ENCODE peak calls at places on chromosomes 7 and 10, in five cellular contexts. N is BE2C, B is HFF-Myc, G is Peyer's patch, H is tibial artery. I is an unnamed sample.

GRCh38 chr7:72307566-72307965 is 104.6 kb downstream of the CALN1 start:
- DNase-seq in N (no peak), B (no peak), G (no peak), H (no peak), I (no peak)

GRCh38 chr10:15540729-15541128 is 169.6 kb upstream of the FAM171A1 start:
- DNase-seq in N (no peak), B (no peak), G (no peak), H (no peak), I (no peak)

GRCh38 chr7:95209276-95209675 is 115.1 kb downstream of the PON1 start:
- DNase-seq in N (no peak), B (no peak), G (no peak), H (no peak), I (no peak)

GRCh38 chr10:110400173-110400947 is 95.6 kb upstream of the SMNDC1 start:
- DNase-seq in N (no peak), B (no peak), G (peak; percentile 29), H (no peak), I (no peak)

GRCh38 chr10:4812041-4812440 is 14.0 kb upstream of the AKR1E2 start:
- DNase-seq in N (no peak), B (no peak), G (no peak), H (no peak), I (no peak)

GRCh38 chr7:5665106-5666025 is 116.1 kb downstream of the RNF216 start:
- DNase-seq in N (peak; percentile 77), B (peak; percentile 75), G (no peak), H (peak; percentile 78), I (no peak)

GRCh38 chr10:79976999-79977398 is 28.1 kb upstream of the SFTPD start:
- DNase-seq in N (no peak), B (no peak), G (no peak), H (no peak), I (no peak)

GRCh38 chr10:6119962-6120361 is 31.1 kb downstream of the RBM17 start:
- DNase-seq in N (no peak), B (no peak), G (peak; percentile 70), H (no peak), I (no peak)

GRCh38 chr10:14748471-14748870 is 26.2 kb downstream of the FAM107B start:
- DNase-seq in N (no peak), B (no peak), G (no peak), H (peak; percentile 30), I (no peak)

GRCh38 chr10:84763965-84764364 is 435.6 kb downstream of the CCSER2 start:
- DNase-seq in N (no peak), B (no peak), G (no peak), H (no peak), I (no peak)

GRCh38 chr7:92632791-92633190 is 42.6 kb upstream of the FAM133B start:
- DNase-seq in N (no peak), B (no peak), G (no peak), H (no peak), I (no peak)

GRCh38 chr7:132757778-132758177 is 181.5 kb upstream of the PLXNA4 start:
- DNase-seq in N (no peak), B (no peak), G (no peak), H (no peak), I (no peak)

GRCh38 chr10:98349508-98349922 is 65.5 kb downstream of the PYROXD2 start:
- DNase-seq in N (no peak), B (peak; percentile 99), G (no peak), H (peak; percentile 43), I (no peak)

GRCh38 chr10:93357680-93358079 is 124.5 kb downstream of the MYOF start:
- DNase-seq in N (peak; percentile 22), B (no peak), G (no peak), H (no peak), I (no peak)

GRCh38 chr7:7181519-7182155 is 707 bp upstream of the C1GALT1 start:
- DNase-seq in N (no peak), B (no peak), G (peak; percentile 54), H (peak; percentile 38), I (peak; percentile 30)

GRCh38 chr7:33278095-33278494 is 148.7 kb downstream of the BBS9 start:
- DNase-seq in N (no peak), B (no peak), G (no peak), H (no peak), I (no peak)
- TF ChIP-seq CTCF in N (no peak), B (peak; percentile 4), G (no peak), H (no peak), I (no peak)

DNA sequence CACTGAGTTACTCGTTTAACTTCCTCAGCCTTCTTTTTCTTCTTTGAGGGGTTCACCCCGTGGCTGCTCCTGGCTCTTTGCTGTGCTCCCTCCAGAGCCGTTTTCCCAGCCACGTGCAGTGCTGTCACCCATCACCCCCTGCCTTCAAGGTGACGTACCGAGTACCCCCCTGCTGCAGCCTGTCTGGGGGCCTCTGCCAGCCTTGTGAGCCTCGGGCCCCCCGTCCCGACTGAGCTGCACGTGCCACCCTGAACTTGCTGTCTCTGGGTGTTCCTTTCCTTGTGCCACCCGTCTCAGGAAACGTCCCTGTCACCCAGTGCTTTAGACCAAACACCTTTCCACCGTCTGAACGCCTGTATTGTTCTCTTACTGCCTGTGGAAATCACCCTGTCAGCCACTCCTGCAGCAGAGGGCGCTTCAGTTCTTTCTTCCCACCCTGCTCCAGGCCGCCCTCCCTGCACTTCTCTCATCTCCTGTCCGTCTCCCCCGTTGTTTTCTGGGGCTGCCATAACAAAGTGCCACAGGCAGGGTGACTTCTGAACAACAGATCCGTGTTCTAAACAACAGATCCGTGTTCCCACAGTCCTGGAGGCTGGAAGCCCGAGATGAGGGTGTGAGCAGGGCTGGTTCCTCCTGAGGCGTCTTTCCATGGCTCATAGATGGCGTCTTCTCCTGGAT is 44.6 kb downstream of the WDR37 start:
- DNase-seq in N (no peak), B (no peak), G (no peak), H (no peak), I (no peak)
- TF ChIP-seq CTCF in N (peak; percentile 8), B (no peak), G (no peak), H (no peak), I (no peak)

GRCh38 chr7:143504937-143505297 is 27.2 kb downstream of the TAS2R41 start:
- DNase-seq in N (no peak), B (no peak), G (no peak), H (no peak), I (no peak)
- TF ChIP-seq CTCF in N (no peak), B (no peak), G (no peak), H (no peak), I (no peak)

DNA sequence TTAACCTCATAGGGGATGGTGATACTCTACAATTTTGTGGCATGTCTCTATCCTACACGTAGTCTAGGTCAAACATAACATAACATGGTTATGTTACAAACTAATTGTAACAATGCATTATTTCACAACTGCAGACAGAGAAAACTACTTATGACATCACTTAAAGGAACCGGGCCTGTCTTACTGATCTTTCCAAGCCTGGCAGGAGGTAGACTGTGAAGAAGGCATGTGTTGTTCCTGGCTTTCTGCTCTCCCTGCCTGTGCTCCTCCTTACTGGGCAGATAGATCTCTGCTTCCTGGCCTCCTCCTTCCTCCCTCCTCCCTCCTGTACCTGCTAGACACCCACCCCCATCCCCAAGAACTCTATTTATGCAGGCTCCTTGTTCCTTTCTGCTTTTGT is 5.4 kb downstream of the CACNB2 start:
- DNase-seq in N (no peak), B (no peak), G (no peak), H (no peak), I (no peak)
- TF ChIP-seq CTCF in N (no peak), B (no peak), G (no peak), H (no peak), I (no peak)

DNA sequence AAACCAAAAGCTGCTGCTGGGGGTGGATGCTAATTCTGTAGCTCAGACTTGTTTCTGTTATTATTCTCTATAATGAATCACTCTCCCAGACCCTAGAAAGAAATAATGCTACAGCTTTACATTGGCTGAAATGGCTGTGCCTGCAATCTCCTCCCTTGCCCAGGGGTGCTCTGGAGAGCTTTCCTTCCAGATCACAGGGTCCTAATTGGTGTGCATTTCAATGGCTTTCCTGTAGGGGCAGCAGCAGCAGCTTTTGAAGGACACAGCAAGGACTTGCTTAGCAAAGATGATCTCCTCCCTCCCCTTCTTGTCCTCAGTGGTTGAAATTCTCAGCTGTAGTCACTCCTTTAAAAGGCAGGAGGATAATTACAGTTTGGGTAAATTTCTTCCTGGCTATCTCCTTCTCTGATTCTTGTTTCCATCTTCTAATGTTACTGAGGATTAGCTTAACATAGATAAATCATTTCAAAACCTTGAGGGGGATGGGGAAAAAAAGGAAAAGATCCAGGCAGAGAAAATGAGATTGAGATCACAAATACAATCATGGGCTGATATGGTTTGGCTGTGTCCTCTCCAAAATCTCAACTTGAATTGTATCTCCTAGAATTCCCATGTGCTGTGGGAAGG is 120.2 kb upstream of the CTTNBP2 start:
- DNase-seq in N (peak; percentile 44), B (peak; percentile 6), G (no peak), H (no peak), I (no peak)
- TF ChIP-seq CTCF in N (peak; percentile 58), B (peak; percentile 34), G (peak; percentile 41), H (peak; percentile 26), I (no peak)

GRCh38 chr7:87216701-87217508 is 2.6 kb downstream of the TMEM243 start:
- DNase-seq in N (no peak), B (no peak), G (no peak), H (no peak), I (no peak)
- TF ChIP-seq CTCF in N (no peak), B (no peak), G (no peak), H (no peak), I (no peak)

I was measured in activated B cell treated with CpG ODN at 0.5 μM for 24 hours.